ENCODE peak calls at places on chromosomes 6 and 20, in four cellular contexts. V is GM23248; I is T47D; P is stimulated activated CD4-positive, alpha-beta T cell treated with anti-CD3 and anti-CD28 coated beads, TNF-alpha, amount 100 ng/mL, for 48 hours. Q is an unnamed sample.

GRCh38 chr20:49979030-49979832 is 3.5 kb upstream of the SNAI1 start:
- DNase-seq in V (peak; percentile 52), I (peak; percentile 74), P (peak; percentile 41), Q (no peak)

GRCh38 chr20:58469500-58470129 is 45.6 kb downstream of the APCDD1L start:
- DNase-seq in I (no peak), V (no peak), P (no peak), Q (no peak)

GRCh38 chr6:38676236-38676973 is 26.5 kb downstream of the GLO1 start:
- DNase-seq in P (no peak), I (no peak), V (no peak), Q (no peak)

GRCh38 chr20:38414769-38415450 is 20.2 kb downstream of the SNHG17 start:
- DNase-seq in V (no peak), P (no peak), I (no peak), Q (no peak)

GRCh38 chr6:159595173-159595572 is 97.9 kb downstream of the SOD2 start:
- DNase-seq in V (peak; percentile 87), P (no peak), I (no peak), Q (peak; percentile 64)

GRCh38 chr6:1626481-1626880 is 16.8 kb downstream of the FOXC1 start:
- DNase-seq in V (no peak), P (no peak), I (no peak), Q (no peak)

GRCh38 chr6:157594292-157594691 is 213.3 kb downstream of the ZDHHC14 start:
- DNase-seq in V (no peak), P (no peak), I (no peak), Q (no peak)

GRCh38 chr6:166435574-166435973 is 52.8 kb upstream of the MPC1 start:
- DNase-seq in V (peak; percentile 6), P (no peak), I (no peak), Q (no peak)

GRCh38 chr6:26045046-26045938 is 41.9 kb upstream of the HFE start:
- DNase-seq in P (peak; percentile 52), I (peak; percentile 45), V (peak; percentile 94), Q (peak; percentile 92)

GRCh38 chr6:12654526-12654925 is 62.0 kb upstream of the PHACTR1 start:
- DNase-seq in I (no peak), P (no peak), V (no peak), Q (peak; percentile 4)

GRCh38 chr6:129329677-129330076 is 380.3 kb downstream of the ARHGAP18 start:
- DNase-seq in P (no peak), V (no peak), I (no peak), Q (no peak)

GRCh38 chr6:5300206-5300764 is 39.0 kb downstream of the FARS2 start:
- DNase-seq in V (no peak), I (no peak), P (no peak), Q (no peak)

GRCh38 chr6:13641315-13641714 is 26.2 kb downstream of the NOL7 start:
- DNase-seq in I (no peak), V (peak; percentile 62), P (no peak), Q (no peak)

GRCh38 chr6:7911345-7911725 is 747 bp upstream of the TXNDC5 start:
- DNase-seq in V (no peak), I (no peak), P (no peak), Q (peak; percentile 63)

GRCh38 chr6:153309666-153310065 is 178.6 kb upstream of the RGS17 start:
- DNase-seq in P (no peak), I (no peak), V (no peak), Q (no peak)

GRCh38 chr6:116992546-116992945 is 115.5 kb downstream of the RFX6 start:
- DNase-seq in V (no peak), P (no peak), I (no peak), Q (no peak)

GRCh38 chr6:154479388-154480143 is 30.9 kb downstream of the CNKSR3 start:
- DNase-seq in P (no peak), I (no peak), V (peak; percentile 53), Q (no peak)

GRCh38 chr20:44683263-44684046 is 31.7 kb upstream of the CCN5 start:
- DNase-seq in V (peak; percentile 74), P (peak; percentile 4), I (peak; percentile 93), Q (peak; percentile 66)

GRCh38 chr6:38262041-38262440 is 377.7 kb downstream of the BTBD9 start:
- DNase-seq in P (no peak), V (peak; percentile 88), I (peak; percentile 44), Q (peak; percentile 76)

GRCh38 chr6:168247456-168248147 is 72.0 kb downstream of the DACT2 start:
- DNase-seq in V (peak; percentile 53), P (no peak), I (no peak), Q (no peak)

GRCh38 chr6:137866200-137866913 is 702 bp upstream of the TNFAIP3 start:
- DNase-seq in V (no peak), I (no peak), P (no peak), Q (peak; percentile 40)

GRCh38 chr6:90202156-90202555 is 94.5 kb downstream of the BACH2 start:
- DNase-seq in V (no peak), I (no peak), P (no peak), Q (no peak)

GRCh38 chr6:167973092-167973880 is 24.2 kb upstream of the KIF25 start:
- DNase-seq in P (no peak), I (no peak), V (no peak), Q (no peak)

GRCh38 chr20:1947535-1947846 is 46.4 kb downstream of the PDYN start:
- DNase-seq in V (no peak), I (no peak), P (no peak), Q (no peak)

GRCh38 chr6:138987643-138988468 is at the start of gene REPS1:
- DNase-seq in P (peak; percentile 86), I (peak; percentile 81), V (peak; percentile 97), Q (peak; percentile 90)

GRCh38 chr20:43853174-43853803 is 61.4 kb upstream of the TOX2 start:
- DNase-seq in I (no peak), V (peak; percentile 68), P (no peak), Q (peak; percentile 66)

GRCh38 chr20:37866051-37866450 is 36.9 kb upstream of the VSTM2L start:
- DNase-seq in V (no peak), I (no peak), P (no peak), Q (no peak)

GRCh38 chr20:38555395-38555794 is 25.6 kb upstream of the ADIG start:
- DNase-seq in V (no peak), P (no peak), I (no peak), Q (no peak)

GRCh38 chr6:15893556-15894253 is 230.9 kb upstream of the DTNBP1 start:
- DNase-seq in V (no peak), I (no peak), P (no peak), Q (peak; percentile 46)

Q was measured in epithelial cell of esophagus.